ENCODE peak calls at places on chromosomes 4 and X, in eight cellular contexts. U is fibroblast of lung, S is AG04450, I is adrenal gland, C is hepatocyte, F is AG09309, Z is nephron progenitor cell, R is left ventricle myocardium inferior. W is an unnamed sample.

GRCh38 chr4:61373901-61374611 is 173.9 kb downstream of the ADGRL3 start:
- DNase-seq in U (peak), S (no peak), I (no peak), C (no peak), F (no peak), Z (no peak), R (no peak), W (no peak)

GRCh38 chrX:86910027-86910426 is 607.6 kb upstream of the KLHL4 start:
- DNase-seq in U (no peak), S (no peak), I (no peak), C (no peak), F (no peak), Z (no peak), R (no peak), W (no peak)

GRCh38 chr4:138616775-138617174 is 374.6 kb upstream of the SLC7A11 start:
- DNase-seq in U (peak), S (no peak), I (no peak), C (no peak), F (no peak), Z (no peak), R (no peak), W (no peak)

GRCh38 chrX:142804085-142804484 is 221.6 kb upstream of the SPANXN4 start:
- DNase-seq in U (no peak), S (no peak), I (no peak), C (no peak), F (no peak), Z (peak), R (no peak), W (no peak)

GRCh38 chr4:48490012-48490679 is at the start of gene ZAR1:
- DNase-seq in U (no peak), S (no peak), I (no peak), C (peak), F (no peak), Z (peak), R (no peak), W (no peak)

GRCh38 chrX:153416781-153417180 is 5.5 kb downstream of the ZFP92 start:
- DNase-seq in U (no peak), S (no peak), I (no peak), C (no peak), F (no peak), Z (peak), R (no peak), W (no peak)

GRCh38 chrX:78800114-78800513 is 52.6 kb downstream of the LPAR4 start:
- DNase-seq in U (no peak), S (no peak), I (no peak), C (no peak), F (no peak), Z (no peak), R (no peak), W (no peak)

GRCh38 chrX:24231169-24231568 is 81.6 kb downstream of the ZFX start:
- DNase-seq in U (peak), S (peak), I (peak), C (peak), F (peak), Z (no peak), R (no peak), W (no peak)

GRCh38 chrX:44400588-44400987 is 57.1 kb upstream of the EFHC2 start:
- DNase-seq in U (peak), S (peak), I (no peak), C (peak), F (peak), Z (no peak), R (no peak), W (no peak)

GRCh38 chr4:99811850-99812249 is 4.8 kb upstream of the DAPP1 start:
- DNase-seq in U (peak), S (no peak), I (no peak), C (peak), F (no peak), Z (no peak), R (no peak), W (no peak)

GRCh38 chrX:18227458-18227857 is 6.8 kb upstream of the BEND2 start:
- DNase-seq in U (no peak), S (no peak), I (no peak), C (no peak), F (no peak), Z (no peak), R (no peak), W (no peak)

GRCh38 chr4:6270691-6271121 is 1.1 kb downstream of the WFS1 start:
- DNase-seq in U (peak), S (no peak), I (peak), C (no peak), F (no peak), Z (no peak), R (no peak), W (no peak)

GRCh38 chrX:2894885-2895292 is 34.2 kb downstream of the ARSD start:
- DNase-seq in U (peak), S (peak), I (peak), C (peak), F (peak), Z (no peak), R (no peak), W (no peak)

GRCh38 chr4:122118243-122118642 is 33.9 kb upstream of the BLTP1 start:
- DNase-seq in U (no peak), S (no peak), I (no peak), C (no peak), F (no peak), Z (no peak), R (no peak), W (no peak)

GRCh38 chr4:87502580-87503238 is 26.5 kb downstream of the SPARCL1 start:
- DNase-seq in U (peak), S (no peak), I (no peak), C (no peak), F (no peak), Z (no peak), R (no peak), W (no peak)

GRCh38 chr4:157315968-157316367 is 95.4 kb downstream of the GRIA2 start:
- DNase-seq in U (peak), S (no peak), I (no peak), C (no peak), F (no peak), Z (no peak), R (no peak), W (no peak)

GRCh38 chrX:88425739-88426138 is 321.3 kb upstream of the CPXCR1 start:
- DNase-seq in U (no peak), S (no peak), I (no peak), C (peak), F (no peak), Z (no peak), R (no peak), W (no peak)

GRCh38 chr4:26530094-26530493 is 39.8 kb upstream of the CCKAR start:
- DNase-seq in U (no peak), S (no peak), I (no peak), C (no peak), F (no peak), Z (no peak), R (no peak), W (no peak)

GRCh38 chr4:183261953-183262775 is 57.9 kb downstream of the CLDN22 start:
- DNase-seq in U (peak), S (peak), I (peak), C (peak), F (no peak), Z (peak), R (peak), W (peak)

GRCh38 chr4:109878355-109878754 is 30.4 kb downstream of the LRIT3 start:
- DNase-seq in U (no peak), S (no peak), I (no peak), C (no peak), F (no peak), Z (no peak), R (no peak), W (no peak)

GRCh38 chr4:127776620-127777019 is 5.5 kb upstream of the HSPA4L start:
- DNase-seq in U (no peak), S (no peak), I (no peak), C (no peak), F (no peak), Z (no peak), R (no peak), W (no peak)

GRCh38 chr4:15436515-15436914 is 8.7 kb downstream of the C1QTNF7 start:
- DNase-seq in U (peak), S (peak), I (peak), C (peak), F (no peak), Z (no peak), R (no peak), W (no peak)

GRCh38 chr4:79757580-79757979 is 315.4 kb downstream of the ANTXR2 start:
- DNase-seq in U (peak), S (no peak), I (no peak), C (no peak), F (no peak), Z (no peak), R (no peak), W (no peak)

GRCh38 chr4:136643416-136643815 is 888.9 kb downstream of the PCDH18 start:
- DNase-seq in U (no peak), S (no peak), I (no peak), C (no peak), F (no peak), Z (no peak), R (no peak), W (no peak)
- TF ChIP-seq CTCF in U (no peak), S (no peak), I (no peak), C (no peak), F (no peak), Z (no peak), R (no peak), W (no peak)

DNA sequence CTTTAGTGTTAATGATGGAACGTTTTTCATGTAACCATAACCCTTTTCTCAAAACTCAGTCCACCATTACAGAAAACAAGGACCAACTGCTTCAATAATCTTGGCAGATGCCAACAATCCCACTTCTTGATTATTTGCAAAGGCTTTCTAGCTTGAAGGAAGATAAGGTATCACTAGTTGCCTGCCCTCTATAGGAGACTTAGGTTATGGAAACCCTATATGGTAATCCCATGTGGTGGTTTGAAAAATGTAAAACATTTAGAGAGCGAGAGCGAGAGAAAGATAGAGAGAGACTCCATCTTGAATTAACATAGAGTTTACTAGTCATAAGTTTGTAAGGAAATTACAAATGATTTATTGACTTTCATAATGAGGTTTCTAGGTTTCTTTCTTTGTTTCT is 1627.5 kb upstream of the TENM3 start:
- DNase-seq in U (no peak), S (no peak), I (no peak), C (no peak), F (no peak), Z (no peak), R (no peak), W (no peak)
- TF ChIP-seq CTCF in U (no peak), S (no peak), I (no peak), C (peak), F (no peak), Z (peak), R (no peak), W (peak)

GRCh38 chrX:130915302-130915701 is 12.3 kb upstream of the ENOX2 start:
- DNase-seq in U (no peak), S (no peak), I (no peak), C (no peak), F (peak), Z (no peak), R (no peak), W (no peak)
- TF ChIP-seq CTCF in U (no peak), S (no peak), I (no peak), C (no peak), F (no peak), Z (no peak), R (no peak), W (no peak)

GRCh38 chrX:70033348-70033747 is 16.4 kb downstream of the AWAT2 start:
- DNase-seq in U (no peak), S (no peak), I (no peak), C (no peak), F (no peak), Z (peak), R (no peak), W (peak)
- TF ChIP-seq CTCF in U (peak), S (peak), I (no peak), C (peak), F (peak), Z (peak), R (peak), W (peak)

GRCh38 chr4:153577053-153577452 is 107.0 kb upstream of the TLR2 start:
- DNase-seq in U (no peak), S (no peak), I (no peak), C (no peak), F (no peak), Z (no peak), R (no peak), W (no peak)

GRCh38 chr4:153573881-153574807 is 108.0 kb downstream of the TMEM131L start:
- DNase-seq in U (peak), S (peak), I (peak), C (peak), F (peak), Z (no peak), R (peak), W (no peak)

GRCh38 chr4:153579410-153579809 is 104.7 kb upstream of the TLR2 start:
- DNase-seq in U (no peak), S (no peak), I (no peak), C (no peak), F (no peak), Z (peak), R (no peak), W (no peak)

GRCh38 chr4:153573221-153573620 is 107.1 kb downstream of the TMEM131L start:
- DNase-seq in U (no peak), S (no peak), I (no peak), C (no peak), F (no peak), Z (no peak), R (peak), W (no peak)

GRCh38 chr4:153576443-153576774 is 107.7 kb upstream of the TLR2 start:
- DNase-seq in U (no peak), S (no peak), I (no peak), C (no peak), F (no peak), Z (no peak), R (no peak), W (no peak)
- TF ChIP-seq CTCF in U (no peak), S (no peak), I (no peak), C (no peak), F (no peak), Z (no peak), R (no peak), W (no peak)

DNA sequence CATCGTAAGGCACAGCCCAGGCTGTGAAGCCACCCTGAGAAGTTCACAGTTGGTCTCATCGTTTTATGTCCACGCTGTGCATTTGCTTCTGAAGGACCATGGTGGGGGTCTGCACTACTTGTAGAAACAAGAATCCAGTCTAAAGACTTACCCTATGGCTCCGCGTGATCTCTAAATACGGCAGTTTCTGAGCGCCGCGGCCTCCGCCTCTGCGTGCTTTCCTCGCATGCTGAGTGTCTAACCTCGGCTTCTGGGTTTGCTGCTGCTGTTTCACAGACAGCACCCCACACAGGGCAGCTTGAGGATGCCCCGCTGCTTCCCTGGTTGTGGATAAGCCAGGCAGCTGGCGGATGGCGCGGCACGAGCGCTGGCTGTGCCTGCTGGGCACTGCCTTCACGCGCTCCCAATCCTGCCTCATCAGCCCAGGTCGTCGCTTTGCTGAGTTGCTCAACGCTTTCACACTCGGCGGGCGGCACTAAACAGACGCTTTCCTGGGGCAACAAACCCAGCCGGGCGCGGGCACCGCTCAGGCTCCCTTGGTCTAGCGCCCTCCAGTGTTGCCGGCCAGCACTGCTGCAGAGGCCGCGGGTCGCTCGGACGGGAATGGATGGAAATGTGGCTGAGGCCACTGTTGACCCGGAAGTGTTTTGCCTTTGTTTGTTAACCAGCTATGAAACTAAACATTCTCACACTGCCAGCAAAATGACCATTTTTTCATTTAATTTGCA is 39.2 kb downstream of the FGFRL1 start:
- DNase-seq in U (no peak), S (no peak), I (peak), C (no peak), F (no peak), Z (peak), R (peak), W (no peak)
- TF ChIP-seq CTCF in U (peak), S (no peak), I (no peak), C (peak), F (peak), Z (peak), R (no peak), W (peak)

GRCh38 chr4:169005453-169006099 is 4.5 kb downstream of the CBR4 start:
- DNase-seq in U (no peak), S (no peak), I (no peak), C (peak), F (no peak), Z (no peak), R (no peak), W (no peak)
- TF ChIP-seq CTCF in U (no peak), S (peak), I (no peak), C (peak), F (peak), Z (peak), R (peak), W (peak)

DNA sequence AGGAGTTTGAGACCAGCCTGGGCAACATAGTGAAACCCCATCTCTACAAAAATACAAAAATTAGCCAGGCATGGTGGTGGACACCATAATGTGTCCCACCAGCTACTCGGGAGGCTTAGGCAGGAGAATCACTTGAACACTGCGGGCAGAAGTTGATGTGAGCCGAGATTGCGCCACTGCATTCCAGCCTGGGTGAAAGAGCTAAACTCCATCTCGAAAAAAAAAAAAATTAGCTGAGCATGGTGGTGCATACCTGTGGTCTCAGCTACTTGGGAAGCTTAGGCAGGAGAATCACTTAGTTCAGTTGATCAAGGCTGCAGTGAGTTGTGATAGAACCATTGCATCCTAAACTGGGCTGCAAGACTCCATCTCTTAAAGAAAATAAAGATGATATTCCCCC is 91.2 kb downstream of the PLS3 start:
- DNase-seq in U (peak), S (no peak), I (no peak), C (no peak), F (no peak), Z (no peak), R (no peak), W (no peak)
- TF ChIP-seq CTCF in U (no peak), S (no peak), I (no peak), C (no peak), F (no peak), Z (no peak), R (no peak), W (no peak)

GRCh38 chr4:100894339-100894870 is 376.6 kb upstream of the EMCN start:
- DNase-seq in U (no peak), S (no peak), I (no peak), C (peak), F (no peak), Z (no peak), R (no peak), W (no peak)

GRCh38 chr4:100891808-100892207 is 374.0 kb upstream of the EMCN start:
- DNase-seq in U (no peak), S (no peak), I (no peak), C (no peak), F (no peak), Z (no peak), R (no peak), W (no peak)

GRCh38 chr4:100898844-100899243 is 381.0 kb upstream of the EMCN start:
- DNase-seq in U (no peak), S (no peak), I (no peak), C (no peak), F (no peak), Z (no peak), R (no peak), W (no peak)

GRCh38 chr4:100900134-100900533 is 382.3 kb upstream of the EMCN start:
- DNase-seq in U (no peak), S (no peak), I (no peak), C (no peak), F (no peak), Z (no peak), R (no peak), W (no peak)

GRCh38 chr4:100895572-100896197 is 377.9 kb upstream of the EMCN start:
- DNase-seq in U (no peak), S (no peak), I (no peak), C (no peak), F (no peak), Z (no peak), R (no peak), W (no peak)
- TF ChIP-seq CTCF in U (no peak), S (no peak), I (no peak), C (no peak), F (no peak), Z (no peak), R (no peak), W (no peak)

GRCh38 chrX:64571011-64571410 is 175.8 kb upstream of the MTMR8 start:
- DNase-seq in U (no peak), S (no peak), I (no peak), C (no peak), F (no peak), Z (no peak), R (no peak), W (no peak)

GRCh38 chrX:64570204-64570603 is 175.0 kb upstream of the MTMR8 start:
- DNase-seq in U (no peak), S (no peak), I (no peak), C (no peak), F (no peak), Z (no peak), R (no peak), W (no peak)
- TF ChIP-seq CTCF in U (no peak), S (no peak), I (no peak), C (peak), F (peak), Z (no peak), R (no peak), W (peak)

W was measured in neural crest cell.